ENCODE peak calls at places on chromosome 12, in nine cellular contexts. V is ovary, R is body of pancreas, Z is adrenal gland, I is stomach, D is A549, W is heart left ventricle, C is thyroid gland, J is IMR-90. Q is an unnamed sample.

GRCh38 chr12:101781834-101782543 is 42.7 kb upstream of the SYCP3 start:
- DNase-seq in V (no peak), R (no peak), Z (no peak), I (no peak), D (no peak), W (no peak), C (no peak), J (peak; percentile 76), Q (no peak)

GRCh38 chr12:25384038-25384953 is 133.6 kb upstream of the KRAS start:
- DNase-seq in V (no peak), R (no peak), Z (no peak), I (no peak), D (peak; percentile 25), W (no peak), C (no peak), J (peak; percentile 11), Q (no peak)

GRCh38 chr12:130350715-130351114 is 13.0 kb downstream of the PIWIL1 start:
- DNase-seq in V (no peak), R (no peak), Z (no peak), I (no peak), D (no peak), W (no peak), C (no peak), J (no peak), Q (no peak)

GRCh38 chr12:106358410-106359241 is 1.1 kb downstream of the POLR3B start:
- DNase-seq in V (no peak), R (peak; percentile 17), Z (peak; percentile 76), I (peak; percentile 34), D (no peak), W (no peak), C (peak; percentile 15), J (peak; percentile 82), Q (no peak)

GRCh38 chr12:124700810-124701594 is 133.6 kb upstream of the NCOR2 start:
- DNase-seq in V (peak; percentile 64), R (peak; percentile 64), Z (peak; percentile 39), I (peak; percentile 68), D (peak; percentile 69), W (no peak), C (peak; percentile 75), J (peak; percentile 50), Q (no peak)

GRCh38 chr12:42237853-42238239 is 202 bp downstream of the YAF2 start:
- DNase-seq in V (no peak), R (no peak), Z (no peak), I (no peak), D (no peak), W (no peak), C (no peak), J (no peak), Q (no peak)

GRCh38 chr12:57992001-57992400 is 50.6 kb downstream of the ATP23 start:
- DNase-seq in V (no peak), R (no peak), Z (no peak), I (no peak), D (no peak), W (no peak), C (no peak), J (no peak), Q (no peak)

GRCh38 chr12:108403952-108404351 is 64.8 kb upstream of the CMKLR1 start:
- DNase-seq in V (no peak), R (no peak), Z (no peak), I (no peak), D (no peak), W (no peak), C (no peak), J (no peak), Q (no peak)

GRCh38 chr12:65876898-65877721 is 52.8 kb downstream of the HMGA2 start:
- DNase-seq in V (peak; percentile 64), R (peak; percentile 32), Z (peak; percentile 8), I (peak; percentile 41), D (no peak), W (no peak), C (no peak), J (no peak), Q (no peak)

GRCh38 chr12:31651893-31652521 is 7.5 kb upstream of the ETFBKMT start:
- DNase-seq in V (no peak), R (no peak), Z (no peak), I (peak; percentile 13), D (no peak), W (no peak), C (no peak), J (no peak), Q (peak; percentile 32)

GRCh38 chr12:92324849-92325500 is 179.3 kb upstream of the BTG1 start:
- DNase-seq in V (no peak), R (no peak), Z (no peak), I (no peak), D (no peak), W (no peak), C (no peak), J (no peak), Q (no peak)

GRCh38 chr12:19778111-19778688 is 338.9 kb downstream of the AEBP2 start:
- DNase-seq in V (no peak), R (no peak), Z (no peak), I (no peak), D (no peak), W (no peak), C (no peak), J (peak; percentile 56), Q (no peak)

GRCh38 chr12:119444462-119445044 is 110.0 kb downstream of the CCDC60 start:
- DNase-seq in V (peak; percentile 30), R (peak; percentile 15), Z (peak; percentile 60), I (peak; percentile 38), D (peak; percentile 85), W (no peak), C (peak; percentile 65), J (no peak), Q (no peak)

GRCh38 chr12:102879144-102879763 is 37.8 kb downstream of the PAH start:
- DNase-seq in V (peak; percentile 65), R (peak; percentile 35), Z (peak; percentile 85), I (no peak), D (peak; percentile 91), W (no peak), C (peak; percentile 81), J (peak; percentile 6), Q (no peak)

GRCh38 chr12:124053855-124054254 is 80.8 kb downstream of the ZNF664 start:
- DNase-seq in V (peak; percentile 79), R (no peak), Z (peak; percentile 67), I (peak; percentile 62), D (peak; percentile 73), W (no peak), C (peak; percentile 90), J (peak; percentile 48), Q (no peak)

GRCh38 chr12:104586325-104587048 is 129.7 kb downstream of the CHST11 start:
- DNase-seq in V (no peak), R (no peak), Z (no peak), I (no peak), D (no peak), W (no peak), C (peak; percentile 26), J (no peak), Q (no peak)

GRCh38 chr12:12333407-12333831 is 16.6 kb downstream of the MANSC1 start:
- DNase-seq in V (no peak), R (peak; percentile 88), Z (no peak), I (peak; percentile 61), D (no peak), W (no peak), C (peak; percentile 85), J (peak; percentile 92), Q (no peak)

GRCh38 chr12:69007166-69007857 is 74.3 kb upstream of the CPM start:
- DNase-seq in V (no peak), R (no peak), Z (peak; percentile 7), I (peak; percentile 29), D (peak; percentile 19), W (no peak), C (peak; percentile 32), J (peak; percentile 97), Q (no peak)
- H3K4me3 ChIP-seq in V (no peak overlapping the region), R (no peak overlapping the region), Z (no peak overlapping the region), I (no peak overlapping the region), D (no peak overlapping the region), W (no peak overlapping the region), C (no peak overlapping the region), J (peak overlapping the region; percentile 35), Q (no peak overlapping the region)

GRCh38 chr12:3816266-3816665 is 56.9 kb downstream of the PARP11 start:
- DNase-seq in V (no peak), R (no peak), Z (no peak), I (no peak), D (no peak), W (no peak), C (no peak), J (peak; percentile 19), Q (no peak)
- TF ChIP-seq POLR2A in V (no peak), R (no peak), Z (no peak), I (no peak), D (no peak), W (no peak), C (no peak), J (no peak), Q (no peak)

GRCh38 chr12:47032644-47033043 is 46.8 kb upstream of the PCED1B start:
- DNase-seq in V (no peak), R (no peak), Z (peak; percentile 41), I (no peak), D (peak; percentile 85), W (no peak), C (no peak), J (peak; percentile 77), Q (no peak)
- TF ChIP-seq CTCF in V (peak; percentile 31), R (peak; percentile 44), Z (peak; percentile 84), I (peak; percentile 40), D (peak; percentile 93), W (peak; percentile 61), C (no peak), J (peak; percentile 75), Q (no peak)

GRCh38 chr12:6553051-6553868 is 2.6 kb downstream of the IFFO1 start:
- DNase-seq in V (no peak), R (no peak), Z (peak; percentile 78), I (no peak), D (no peak), W (peak; percentile 61), C (peak; percentile 48), J (peak; percentile 73), Q (no peak)

GRCh38 chr12:6550294-6551062 is 5.4 kb downstream of the IFFO1 start:
- DNase-seq in V (no peak), R (no peak), Z (peak; percentile 45), I (no peak), D (no peak), W (peak; percentile 78), C (no peak), J (no peak), Q (no peak)

GRCh38 chr12:6552140-6552551 is 3.7 kb downstream of the IFFO1 start:
- DNase-seq in V (no peak), R (no peak), Z (peak; percentile 64), I (no peak), D (no peak), W (peak; percentile 83), C (peak; percentile 35), J (no peak), Q (no peak)

GRCh38 chr12:6551063-6551461 is 4.8 kb downstream of the IFFO1 start:
- DNase-seq in V (no peak), R (no peak), Z (peak; percentile 58), I (no peak), D (no peak), W (peak; percentile 88), C (no peak), J (no peak), Q (no peak)

DNA sequence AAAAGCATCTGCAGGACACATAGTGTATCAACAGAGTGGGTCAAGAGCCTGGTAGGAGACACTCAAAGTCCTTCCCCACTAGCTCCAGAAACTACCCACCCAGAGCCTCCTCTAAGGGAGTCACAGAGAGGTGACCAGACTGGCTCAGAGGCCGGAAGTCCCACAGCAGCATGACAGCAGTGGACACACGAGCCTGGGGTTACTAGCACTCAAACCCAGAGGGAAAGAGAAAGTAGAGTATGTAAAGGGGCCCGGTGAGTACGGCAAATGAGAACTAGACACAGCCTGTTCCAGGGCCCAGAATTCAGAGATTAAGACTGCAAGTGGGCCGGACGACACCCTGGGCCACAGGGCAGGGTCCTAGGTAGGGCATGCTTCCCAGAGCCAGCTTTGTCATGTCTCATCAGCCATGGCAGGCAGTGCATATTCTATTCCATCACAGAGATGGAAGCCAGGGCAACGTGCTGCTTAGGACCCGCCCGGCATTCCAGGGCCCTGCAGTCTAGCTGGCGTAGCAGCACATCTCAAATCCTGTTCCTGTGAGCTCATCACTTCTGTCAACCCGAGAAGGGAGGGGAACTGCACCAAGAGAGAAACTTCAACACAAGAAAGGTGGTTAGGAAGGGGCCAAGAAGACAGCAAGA is 4.2 kb downstream of the IFFO1 start:
- DNase-seq in V (no peak), R (no peak), Z (peak; percentile 33), I (no peak), D (peak; percentile 57), W (peak; percentile 57), C (no peak), J (peak; percentile 72), Q (no peak)
- H3K4me3 ChIP-seq in V (no peak overlapping the region), R (no peak overlapping the region), Z (no peak overlapping the region), I (no peak overlapping the region), D (no peak overlapping the region), W (no peak overlapping the region), C (no peak overlapping the region), J (no peak overlapping the region), Q (no peak overlapping the region)

Q was measured in lower leg skin.